ENCODE peak calls at places on chromosomes 6 and 20, in five cellular contexts. One of them, this sample, is unnamed. For H3K9me3 and H3K36me3, the result is how much of the 10 kb centered on the place peaks cover.

GRCh38 chr6:150191809-150192208 is 49.0 kb downstream of the PPP1R14C start:
- DNase-seq in spleen: no peak
- DNase-seq in neural progenitor cell: no peak
- DNase-seq in endodermal cell: no peak
- DNase-seq in left lung: no peak
- DNase-seq in this sample: no peak

GRCh38 chr20:44448753-44449546 is 26.7 kb upstream of the TTPAL start:
- DNase-seq in endodermal cell: peak
- DNase-seq in spleen: no peak
- DNase-seq in left lung: no peak
- DNase-seq in neural progenitor cell: peak
- DNase-seq in this sample: no peak

GRCh38 chr6:109791301-109791700 is 100.2 kb downstream of the FIG4 start:
- DNase-seq in neural progenitor cell: peak
- DNase-seq in endodermal cell: peak
- DNase-seq in left lung: no peak
- DNase-seq in spleen: no peak
- DNase-seq in this sample: no peak

GRCh38 chr6:123091896-123092271 is 95.8 kb downstream of the CLVS2 start:
- DNase-seq in neural progenitor cell: no peak
- DNase-seq in spleen: no peak
- DNase-seq in left lung: no peak
- DNase-seq in endodermal cell: no peak
- DNase-seq in this sample: no peak

GRCh38 chr6:30163918-30164654 is 740 bp downstream of the TRIM15 start:
- DNase-seq in endodermal cell: no peak
- DNase-seq in left lung: no peak
- DNase-seq in spleen: no peak
- DNase-seq in neural progenitor cell: no peak
- DNase-seq in this sample: no peak

GRCh38 chr20:62576815-62577214 is 65.5 kb upstream of the SLCO4A1 start:
- DNase-seq in left lung: no peak
- DNase-seq in spleen: no peak
- DNase-seq in neural progenitor cell: peak
- DNase-seq in endodermal cell: peak
- DNase-seq in this sample: no peak

GRCh38 chr6:15960740-15961629 is 167.9 kb upstream of the MYLIP start:
- DNase-seq in endodermal cell: peak
- DNase-seq in neural progenitor cell: no peak
- DNase-seq in left lung: peak
- DNase-seq in spleen: no peak
- DNase-seq in this sample: no peak

GRCh38 chr20:20070871-20071726 is 18.8 kb downstream of the CFAP61 start:
- DNase-seq in neural progenitor cell: no peak
- DNase-seq in spleen: no peak
- DNase-seq in left lung: no peak
- DNase-seq in endodermal cell: no peak
- DNase-seq in this sample: no peak

GRCh38 chr20:4104045-4104444 is 88.7 kb upstream of the RNF24 start:
- DNase-seq in endodermal cell: no peak
- DNase-seq in left lung: no peak
- DNase-seq in neural progenitor cell: no peak
- DNase-seq in spleen: no peak
- DNase-seq in this sample: no peak

GRCh38 chr20:3995067-3995748 is 20.1 kb downstream of the RNF24 start:
- DNase-seq in neural progenitor cell: no peak
- DNase-seq in endodermal cell: peak
- DNase-seq in left lung: no peak
- DNase-seq in spleen: no peak
- DNase-seq in this sample: no peak

GRCh38 chr6:82785206-82785605 is 280.4 kb downstream of the UBE3D start:
- DNase-seq in endodermal cell: no peak
- DNase-seq in spleen: no peak
- DNase-seq in neural progenitor cell: no peak
- DNase-seq in left lung: no peak
- DNase-seq in this sample: no peak

GRCh38 chr6:149862901-149863595 is 1.1 kb downstream of the LRP11 start:
- DNase-seq in left lung: peak
- DNase-seq in spleen: peak
- DNase-seq in endodermal cell: peak
- DNase-seq in neural progenitor cell: peak
- DNase-seq in this sample: peak

GRCh38 chr6:106186172-106186571 is 100.0 kb downstream of the PRDM1 start:
- DNase-seq in neural progenitor cell: no peak
- DNase-seq in spleen: no peak
- DNase-seq in left lung: no peak
- DNase-seq in endodermal cell: no peak
- DNase-seq in this sample: no peak

GRCh38 chr20:59645316-59645715 is 41.0 kb downstream of the PHACTR3 start:
- DNase-seq in neural progenitor cell: no peak
- DNase-seq in endodermal cell: no peak
- DNase-seq in left lung: no peak
- DNase-seq in spleen: peak
- DNase-seq in this sample: no peak

GRCh38 chr6:30071081-30071818 is 4.3 kb downstream of the PPP1R11 start:
- DNase-seq in spleen: peak
- DNase-seq in left lung: no peak
- DNase-seq in endodermal cell: peak
- DNase-seq in neural progenitor cell: peak
- DNase-seq in this sample: no peak

GRCh38 chr6:28488916-28489365 is 26.7 kb downstream of the GPX6 start:
- DNase-seq in endodermal cell: peak
- DNase-seq in spleen: no peak
- DNase-seq in neural progenitor cell: peak
- DNase-seq in left lung: no peak
- DNase-seq in this sample: peak

GRCh38 chr20:46040902-46041535 is 12.0 kb downstream of the SLC12A5 start:
- DNase-seq in spleen: no peak
- DNase-seq in endodermal cell: peak
- DNase-seq in left lung: no peak
- DNase-seq in neural progenitor cell: peak
- DNase-seq in this sample: peak

GRCh38 chr6:39218868-39219567 is 10.3 kb downstream of the KCNK5 start:
- DNase-seq in endodermal cell: no peak
- DNase-seq in neural progenitor cell: no peak
- DNase-seq in spleen: no peak
- DNase-seq in left lung: no peak
- DNase-seq in this sample: peak

GRCh38 chr20:54345301-54345724 is 130.1 kb upstream of the DOK5 start:
- DNase-seq in left lung: no peak
- DNase-seq in spleen: no peak
- DNase-seq in endodermal cell: no peak
- DNase-seq in neural progenitor cell: no peak
- DNase-seq in this sample: peak

GRCh38 chr20:2751868-2752630 is 48.4 kb downstream of the CPXM1 start:
- DNase-seq in neural progenitor cell: peak
- DNase-seq in left lung: no peak
- DNase-seq in endodermal cell: no peak
- DNase-seq in spleen: peak
- DNase-seq in this sample: no peak

GRCh38 chr6:150987371-150987828 is 121.9 kb downstream of the MTHFD1L start:
- DNase-seq in neural progenitor cell: no peak
- DNase-seq in spleen: no peak
- DNase-seq in left lung: no peak
- DNase-seq in endodermal cell: no peak
- DNase-seq in this sample: no peak

GRCh38 chr6:158304254-158304653 is 8.0 kb upstream of the TULP4 start:
- DNase-seq in endodermal cell: no peak
- DNase-seq in neural progenitor cell: no peak
- DNase-seq in left lung: no peak
- DNase-seq in spleen: no peak
- DNase-seq in this sample: no peak

GRCh38 chr6:145051661-145052060 is 683.7 kb downstream of the EPM2A start:
- DNase-seq in left lung: no peak
- DNase-seq in endodermal cell: no peak
- DNase-seq in spleen: no peak
- DNase-seq in neural progenitor cell: no peak
- DNase-seq in this sample: no peak

GRCh38 chr6:108260126-108260808 is 573 bp downstream of the SNX3 start:
- DNase-seq in endodermal cell: no peak
- DNase-seq in spleen: peak
- DNase-seq in neural progenitor cell: peak
- DNase-seq in left lung: peak
- DNase-seq in this sample: peak

GRCh38 chr20:2217857-2218529 is 77.8 kb upstream of the TGM3 start:
- DNase-seq in spleen: no peak
- DNase-seq in left lung: peak
- DNase-seq in endodermal cell: no peak
- DNase-seq in neural progenitor cell: no peak
- DNase-seq in this sample: no peak

GRCh38 chr6:19837511-19838441 is 606 bp downstream of the ID4 start:
- DNase-seq in spleen: no peak
- DNase-seq in left lung: no peak
- DNase-seq in neural progenitor cell: peak
- DNase-seq in endodermal cell: peak
- DNase-seq in this sample: peak

GRCh38 chr6:56541736-56542366 is 100.8 kb downstream of the DST start:
- DNase-seq in neural progenitor cell: no peak
- DNase-seq in left lung: no peak
- DNase-seq in endodermal cell: no peak
- DNase-seq in spleen: no peak
- DNase-seq in this sample: no peak

GRCh38 chr6:47709160-47709559 is 10.8 kb downstream of the ADGRF4 start:
- DNase-seq in endodermal cell: no peak
- DNase-seq in spleen: no peak
- DNase-seq in neural progenitor cell: no peak
- DNase-seq in left lung: no peak
- DNase-seq in this sample: peak

GRCh38 chr6:161128680-161129196 is 137.2 kb downstream of the MAP3K4 start:
- DNase-seq in left lung: no peak
- DNase-seq in endodermal cell: no peak
- DNase-seq in neural progenitor cell: no peak
- DNase-seq in spleen: no peak
- DNase-seq in this sample: no peak

GRCh38 chr6:15352884-15353283 is 107.0 kb downstream of the JARID2 start:
- DNase-seq in spleen: no peak
- DNase-seq in neural progenitor cell: no peak
- DNase-seq in endodermal cell: no peak
- DNase-seq in left lung: no peak
- DNase-seq in this sample: peak

GRCh38 chr6:154928325-154928922 is 66.7 kb upstream of the TIAM2 start:
- DNase-seq in neural progenitor cell: peak
- DNase-seq in endodermal cell: peak
- DNase-seq in spleen: no peak
- DNase-seq in left lung: no peak
- DNase-seq in this sample: peak

GRCh38 chr6:128367437-128367836 is 153.0 kb downstream of the PTPRK start:
- DNase-seq in left lung: no peak
- DNase-seq in neural progenitor cell: no peak
- DNase-seq in endodermal cell: no peak
- DNase-seq in spleen: no peak
- DNase-seq in this sample: no peak

GRCh38 chr20:49281059-49281912 is 3.4 kb upstream of the ZNFX1 start:
- DNase-seq in left lung: no peak
- DNase-seq in spleen: no peak
- DNase-seq in neural progenitor cell: peak
- DNase-seq in endodermal cell: peak
- DNase-seq in this sample: peak
- H3K4me3 ChIP-seq in left lung: peak
- H3K4me3 ChIP-seq in spleen: peak
- H3K4me3 ChIP-seq in neural progenitor cell: peak
- H3K4me3 ChIP-seq in endodermal cell: peak
- H3K4me3 ChIP-seq in this sample: peak

DNA sequence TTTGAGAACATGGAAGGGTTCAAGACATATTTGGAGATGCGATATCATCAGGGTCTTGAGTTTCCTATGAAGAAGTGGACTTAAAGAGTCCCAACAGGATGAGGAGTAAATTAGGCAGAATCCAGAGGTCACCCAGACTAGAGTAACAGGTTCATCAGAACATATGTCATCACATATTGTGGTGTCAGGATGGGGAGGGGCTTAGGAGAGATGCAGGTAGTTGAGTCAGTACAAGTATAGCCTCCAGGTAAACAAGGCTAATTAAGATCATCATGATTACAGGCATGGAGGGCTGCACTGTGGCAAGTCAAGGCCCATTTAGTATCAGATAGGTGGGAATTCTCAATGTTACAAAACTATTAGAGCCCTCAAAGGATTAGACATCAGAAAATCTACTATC is 90.1 kb upstream of the PAK5 start:
- DNase-seq in endodermal cell: no peak
- DNase-seq in left lung: no peak
- DNase-seq in spleen: no peak
- DNase-seq in neural progenitor cell: no peak
- DNase-seq in this sample: no peak
- H3K9me3 ChIP-seq in endodermal cell: under half
- H3K9me3 ChIP-seq in left lung: under half
- H3K9me3 ChIP-seq in spleen: under half
- H3K9me3 ChIP-seq in neural progenitor cell: under half
- H3K9me3 ChIP-seq in this sample: under half

GRCh38 chr6:4069199-4069598 is 9.7 kb downstream of the FAM217A start:
- DNase-seq in left lung: no peak
- DNase-seq in endodermal cell: no peak
- DNase-seq in spleen: no peak
- DNase-seq in neural progenitor cell: no peak
- DNase-seq in this sample: no peak

GRCh38 chr6:4067673-4068072 is 11.3 kb downstream of the FAM217A start:
- DNase-seq in left lung: no peak
- DNase-seq in endodermal cell: no peak
- DNase-seq in spleen: no peak
- DNase-seq in neural progenitor cell: no peak
- DNase-seq in this sample: no peak

GRCh38 chr6:4071330-4071729 is 7.6 kb downstream of the FAM217A start:
- DNase-seq in left lung: no peak
- DNase-seq in neural progenitor cell: no peak
- DNase-seq in spleen: no peak
- DNase-seq in endodermal cell: no peak
- DNase-seq in this sample: no peak

DNA sequence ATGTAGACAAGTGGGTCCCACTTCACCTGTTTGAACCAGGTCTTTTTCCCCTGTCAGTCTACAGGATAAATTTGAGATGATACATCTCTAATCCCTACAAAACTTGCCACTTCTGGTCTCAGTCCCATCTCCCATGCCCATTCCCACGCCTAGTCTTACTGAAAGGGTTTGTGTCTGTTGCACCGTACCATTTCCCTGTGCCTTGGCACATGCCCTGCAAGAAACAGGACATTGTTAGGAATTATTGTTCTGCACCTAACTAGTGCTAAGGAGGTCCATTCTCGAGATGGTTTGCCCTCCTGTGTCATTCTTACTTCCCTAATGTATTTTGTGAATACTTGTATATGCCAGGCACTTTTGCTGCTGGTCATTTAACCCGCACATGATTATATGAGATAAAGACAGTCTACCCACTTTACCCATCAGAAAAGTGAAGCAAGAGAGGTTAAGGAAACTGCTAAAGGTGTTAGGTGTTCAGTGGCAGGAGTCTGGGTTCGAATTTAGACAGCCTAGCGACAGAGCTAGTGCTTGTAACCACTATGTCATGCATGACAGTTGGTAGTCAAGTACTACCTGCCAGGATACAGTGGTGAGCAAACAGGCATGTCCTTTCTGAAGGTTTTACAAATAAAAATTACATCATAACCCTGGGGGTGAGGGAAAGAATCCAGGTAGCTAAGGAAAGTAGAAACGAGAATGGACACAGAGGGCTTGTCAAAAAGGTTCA is 12.7 kb downstream of the FAM217A start:
- DNase-seq in endodermal cell: no peak
- DNase-seq in spleen: no peak
- DNase-seq in neural progenitor cell: no peak
- DNase-seq in left lung: no peak
- DNase-seq in this sample: no peak
- H3K36me3 ChIP-seq in endodermal cell: under half
- H3K36me3 ChIP-seq in spleen: under half
- H3K36me3 ChIP-seq in neural progenitor cell: under half
- H3K36me3 ChIP-seq in left lung: under half
- H3K36me3 ChIP-seq in this sample: under half

GRCh38 chr20:63639093-63639860 is 12.4 kb upstream of the GMEB2 start:
- DNase-seq in spleen: peak
- DNase-seq in left lung: no peak
- DNase-seq in endodermal cell: no peak
- DNase-seq in neural progenitor cell: no peak
- DNase-seq in this sample: no peak
- H3K4me3 ChIP-seq in spleen: peak
- H3K4me3 ChIP-seq in left lung: peak
- H3K4me3 ChIP-seq in endodermal cell: no peak
- H3K4me3 ChIP-seq in neural progenitor cell: no peak
- H3K4me3 ChIP-seq in this sample: no peak

This sample was measured in MG63.